ENCODE peak calls at places on chromosomes 16 and 17, in four cellular contexts. I, T, K and F are unnamed samples.

GRCh38 chr16:1984347-1985225 is 593 bp downstream of the GFER start:
- DNase-seq in I (no peak), T (no peak), K (peak; percentile 46), F (no peak)

GRCh38 chr17:6843241-6843890 is 11.8 kb upstream of the TEKT1 start:
- DNase-seq in K (peak; percentile 12), T (no peak), I (no peak), F (no peak)

GRCh38 chr17:32350662-32351418 is 883 bp downstream of the ZNF207 start:
- DNase-seq in I (no peak), K (peak; percentile 39), T (peak; percentile 78), F (no peak)

GRCh38 chr17:923633-924032 is 55.9 kb downstream of the NXN start:
- DNase-seq in T (no peak), K (no peak), I (no peak), F (no peak)

GRCh38 chr16:26742040-26742439 is 324.7 kb upstream of the C16orf82 start:
- DNase-seq in K (no peak), I (no peak), T (no peak), F (no peak)

GRCh38 chr17:32998111-32998892 is 6.7 kb downstream of the SPACA3 start:
- DNase-seq in I (no peak), K (peak; percentile 80), T (peak; percentile 41), F (peak; percentile 60)

GRCh38 chr16:13236308-13236707 is 334.9 kb downstream of the SHISA9 start:
- DNase-seq in T (no peak), I (no peak), K (no peak), F (no peak)

GRCh38 chr17:5557485-5557884 is 26.8 kb downstream of the NLRP1 start:
- DNase-seq in K (no peak), I (no peak), T (no peak), F (no peak)

GRCh38 chr17:4293572-4293971 is 29.8 kb upstream of the ANKFY1 start:
- DNase-seq in I (peak; percentile 19), T (no peak), K (no peak), F (no peak)

DNA sequence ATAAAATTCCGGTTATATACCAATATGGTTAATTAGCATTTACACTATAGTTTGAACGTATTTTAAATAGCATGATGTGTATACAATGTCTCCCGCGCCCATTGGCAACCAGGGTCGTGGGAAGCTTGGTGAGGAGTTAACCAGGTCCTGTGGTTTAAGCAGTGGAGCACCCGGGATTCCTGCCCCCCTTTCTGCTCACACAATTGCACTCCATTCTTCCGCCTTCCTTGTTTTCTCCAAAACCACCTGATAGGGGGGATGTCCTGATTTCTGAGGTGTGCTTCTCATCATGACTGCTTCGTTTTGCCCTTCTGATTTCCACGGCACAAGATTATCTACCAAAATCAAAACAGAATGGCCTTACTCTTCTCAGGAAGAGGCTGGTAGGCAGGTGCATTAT is 35.8 kb downstream of the WIPI1 start:
- DNase-seq in T (no peak), K (no peak), I (no peak), F (no peak)
- TF ChIP-seq SPI1 in T (no peak), K (no peak), I (no peak), F (no peak)

GRCh38 chr16:4115941-4116327 is 308 bp downstream of the ADCY9 start:
- DNase-seq in T (no peak), I (no peak), K (no peak), F (no peak)

GRCh38 chr16:4113358-4114256 is 2.6 kb downstream of the ADCY9 start:
- DNase-seq in I (no peak), K (no peak), T (no peak), F (no peak)

GRCh38 chr16:4116328-4117249 is at the start of gene ADCY9:
- DNase-seq in I (no peak), T (peak; percentile 53), K (peak; percentile 95), F (peak; percentile 87)

GRCh38 chr16:4114257-4115208 is 1.7 kb downstream of the ADCY9 start:
- DNase-seq in T (no peak), I (no peak), K (no peak), F (no peak)

DNA sequence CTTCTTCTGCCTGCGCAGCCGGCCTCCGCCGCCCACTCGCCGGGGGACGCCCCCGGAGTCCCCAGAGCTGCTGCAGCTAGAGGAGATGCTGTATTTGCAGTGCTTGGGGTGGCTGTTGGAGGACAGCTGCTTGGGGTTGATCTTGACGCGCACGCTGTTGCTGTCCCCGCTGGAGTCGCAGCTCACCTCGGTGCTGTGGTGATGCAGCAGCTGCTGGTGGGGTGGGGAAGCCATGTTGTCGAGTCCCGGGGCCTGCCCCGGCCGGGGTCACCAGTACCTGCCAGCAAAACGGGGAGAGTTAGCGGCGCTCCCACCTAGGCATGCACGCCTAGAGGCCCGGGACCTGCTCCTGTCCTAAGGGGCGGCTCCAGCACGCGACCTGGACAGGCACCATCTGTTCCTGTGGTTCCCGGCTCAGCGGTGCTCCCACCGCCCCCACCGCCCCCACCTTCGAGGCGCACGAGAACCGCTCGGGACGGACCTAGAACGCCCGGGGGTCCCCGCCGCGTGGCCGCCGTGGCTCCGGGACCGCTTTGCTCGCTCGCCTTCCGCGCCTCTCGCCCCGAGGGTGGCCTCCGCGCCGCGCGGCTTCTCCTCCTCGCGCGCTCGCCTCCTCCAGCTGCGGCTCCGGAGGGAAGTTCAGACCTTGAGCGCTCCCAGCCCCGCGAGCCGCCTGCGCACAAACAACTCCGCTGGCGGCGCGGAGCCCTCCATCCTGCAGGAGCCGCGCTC is 867 bp downstream of the ADCY9 start:
- DNase-seq in K (peak; percentile 38), I (no peak), T (peak; percentile 66), F (peak; percentile 60)
- TF ChIP-seq SPI1 in K (no peak), I (no peak), T (peak; percentile 13), F (no peak)

GRCh38 chr16:3735541-3735940 is 18.2 kb upstream of the TRAP1 start:
- DNase-seq in T (no peak), K (no peak), I (no peak), F (no peak)

GRCh38 chr16:3736116-3736515 is 18.8 kb upstream of the TRAP1 start:
- DNase-seq in T (no peak), I (no peak), K (no peak), F (no peak)

GRCh38 chr16:3732171-3732570 is 14.8 kb upstream of the TRAP1 start:
- DNase-seq in K (no peak), I (no peak), T (no peak), F (no peak)

GRCh38 chr16:3734758-3735221 is 17.5 kb upstream of the TRAP1 start:
- DNase-seq in T (no peak), K (no peak), I (no peak), F (no peak)

DNA sequence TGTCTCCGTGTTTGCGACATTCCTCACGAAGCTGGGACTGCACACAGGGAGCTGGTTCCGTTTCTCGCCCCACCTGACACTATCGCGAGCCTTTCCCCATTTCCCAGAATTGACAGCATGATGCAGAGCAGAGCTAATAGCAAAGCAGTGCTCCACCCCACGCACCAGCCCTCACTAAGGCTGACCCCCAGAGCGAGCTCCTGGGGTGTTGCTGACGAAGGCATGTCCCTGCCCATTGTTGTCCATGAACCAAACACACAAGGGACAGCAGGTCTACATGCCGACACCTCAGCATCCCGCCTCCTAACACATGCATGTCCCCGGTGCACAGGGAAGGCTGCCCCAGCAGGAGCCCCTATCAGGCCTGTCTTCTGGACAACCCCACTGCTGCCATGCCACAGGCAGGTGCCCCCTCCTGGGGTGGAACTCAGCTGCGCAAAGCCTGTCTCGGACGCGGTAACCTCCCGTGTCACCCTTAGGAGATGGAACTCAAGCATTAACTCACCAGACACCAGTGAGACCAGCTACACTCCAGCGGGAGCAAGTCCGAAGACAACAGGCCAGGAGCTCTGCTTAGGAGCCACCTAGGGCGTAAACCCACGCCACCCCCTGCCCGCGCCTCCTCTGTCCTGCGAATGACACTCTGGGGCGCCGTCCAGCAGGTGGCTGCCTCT is 16.9 kb upstream of the TRAP1 start:
- DNase-seq in T (no peak), K (no peak), I (no peak), F (no peak)
- TF ChIP-seq SPI1 in T (no peak), K (no peak), I (no peak), F (no peak)

GRCh38 chr16:53561101-53561888 is 58.3 kb upstream of the AKTIP start:
- DNase-seq in K (no peak), I (no peak), T (no peak), F (no peak)

GRCh38 chr16:53571763-53572162 is 68.8 kb upstream of the AKTIP start:
- DNase-seq in K (no peak), I (no peak), T (no peak), F (no peak)

GRCh38 chr16:53565300-53565699 is 62.3 kb upstream of the AKTIP start:
- DNase-seq in T (no peak), I (no peak), K (no peak), F (no peak)

DNA sequence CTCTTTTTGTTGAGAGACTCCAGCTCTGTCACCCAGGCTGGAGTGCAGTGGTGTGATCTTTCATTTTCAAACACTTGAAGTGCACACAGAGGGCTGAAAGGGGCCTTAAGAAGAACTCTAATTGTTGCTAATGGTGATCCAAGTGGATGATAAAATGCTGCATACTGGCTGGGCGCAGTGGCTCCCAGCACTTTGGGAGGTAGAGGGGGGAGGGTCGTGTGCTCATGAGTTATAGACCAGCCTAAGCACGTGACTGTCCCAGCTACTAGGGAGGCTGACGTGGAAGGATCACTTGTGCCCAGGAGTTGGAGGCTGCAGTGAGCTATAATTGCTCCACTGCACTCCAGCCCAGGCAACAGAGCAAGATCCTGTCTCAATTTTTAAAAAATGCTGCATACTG is 63.6 kb upstream of the AKTIP start:
- DNase-seq in I (no peak), T (no peak), K (no peak), F (no peak)
- TF ChIP-seq SPI1 in I (no peak), T (no peak), K (no peak), F (no peak)

DNA sequence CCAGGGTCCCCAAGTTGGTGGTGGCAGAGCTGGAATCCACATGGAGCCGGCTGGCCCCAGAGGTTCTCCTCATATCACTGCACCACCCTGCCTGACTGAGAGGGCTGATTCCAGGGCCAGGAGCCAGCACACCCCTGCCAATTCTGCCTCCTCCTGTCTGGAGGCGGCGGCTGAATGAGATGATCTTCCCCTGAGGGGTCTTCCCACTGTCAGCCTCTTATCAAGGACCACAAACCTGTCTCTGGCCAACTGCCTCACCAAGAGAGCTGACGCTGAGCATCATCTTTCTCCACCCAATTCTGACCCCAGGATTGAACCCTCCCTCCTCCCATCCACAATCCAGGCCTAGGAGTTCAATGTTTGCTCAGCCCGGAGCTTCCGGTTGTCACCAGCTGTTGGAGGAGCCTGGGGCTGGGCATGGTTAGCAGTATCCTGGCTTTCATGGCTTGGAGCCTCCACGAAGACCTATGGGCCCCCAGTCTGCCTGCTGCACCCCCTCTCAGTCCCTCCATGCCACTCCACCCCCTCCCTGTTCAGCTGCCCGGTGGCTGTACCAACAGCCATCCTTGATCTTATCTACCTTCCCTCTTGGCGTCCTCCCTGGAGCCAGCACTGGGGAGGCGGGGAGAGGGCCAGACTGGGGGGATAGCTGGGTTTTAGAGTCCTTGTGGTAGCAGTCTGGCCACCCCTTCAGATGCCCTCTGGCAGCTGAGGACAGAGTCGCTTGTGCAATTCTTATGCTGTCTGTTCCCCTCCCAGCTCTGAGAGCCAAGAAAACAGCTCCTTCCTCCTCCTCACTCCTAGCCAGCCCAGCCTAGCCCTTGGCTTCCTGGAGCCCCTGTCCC is 25.6 kb downstream of the ABCC3 start:
- DNase-seq in K (peak; percentile 43), T (peak; percentile 51), I (no peak), F (no peak)
- TF ChIP-seq SPI1 in K (no peak), T (no peak), I (no peak), F (no peak)

DNA sequence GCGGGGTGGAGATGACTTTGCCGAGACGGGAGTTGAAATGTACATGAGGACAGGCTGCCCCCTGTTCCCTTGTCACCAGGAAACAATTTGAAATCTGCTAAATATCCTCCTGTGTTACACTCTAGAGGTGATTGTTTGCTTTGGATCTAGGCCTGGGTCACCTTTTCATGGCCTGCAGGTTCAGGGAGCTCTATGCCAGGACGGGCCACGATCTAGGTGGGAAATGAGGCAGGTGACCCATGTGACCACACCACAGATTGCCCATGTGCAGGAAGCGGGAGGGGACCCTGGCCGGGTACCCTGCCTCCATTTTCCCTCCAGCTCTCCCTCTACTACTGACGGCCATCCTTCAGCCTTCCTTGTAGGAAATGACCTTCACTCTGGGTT is 43.4 kb downstream of the MEAK7 start:
- DNase-seq in T (no peak), I (no peak), K (no peak), F (no peak)
- TF ChIP-seq SPI1 in T (no peak), I (no peak), K (no peak), F (no peak)